ENCODE peak calls at places on chromosomes 11 and 22, in six cellular contexts. A is K562, P is HCT116, I is GM12878, L is H1, W is HepG2. O is an unnamed sample.

GRCh38 chr11:73314121-73314948 is 6.3 kb downstream of the ARHGEF17 start:
- DNase-seq in A (peak), P (no peak), I (no peak), L (no peak), W (peak), O (peak)

GRCh38 chr22:44155115-44155514 is 25.6 kb upstream of the PARVG start:
- DNase-seq in A (no peak), P (no peak), I (no peak), L (no peak), W (no peak), O (no peak)

GRCh38 chr22:42912049-42912448 is 55.0 kb upstream of the ARFGAP3 start:
- DNase-seq in A (no peak), P (no peak), I (no peak), L (no peak), W (no peak), O (no peak)

GRCh38 chr11:97990162-97990920 is 1030.4 kb upstream of the CNTN5 start:
- DNase-seq in A (no peak), P (no peak), I (no peak), L (no peak), W (no peak), O (peak)

GRCh38 chr11:112999518-112999917 is 38.3 kb downstream of the NCAM1 start:
- DNase-seq in A (no peak), P (no peak), I (no peak), L (no peak), W (no peak), O (no peak)

GRCh38 chr11:1234054-1234720 is 11.3 kb downstream of the MUC5B start:
- DNase-seq in A (no peak), P (no peak), I (no peak), L (peak), W (no peak), O (no peak)

GRCh38 chr11:76670475-76671235 is at the start of gene LRRC32:
- DNase-seq in A (peak), P (no peak), I (no peak), L (peak), W (no peak), O (no peak)

GRCh38 chr22:49255154-49255553 is 572.5 kb downstream of the BRD1 start:
- DNase-seq in A (no peak), P (no peak), I (no peak), L (no peak), W (no peak), O (no peak)

GRCh38 chr11:66020618-66021357 is 5.5 kb downstream of the CATSPER1 start:
- DNase-seq in A (peak), P (no peak), I (no peak), L (no peak), W (no peak), O (no peak)

GRCh38 chr11:9169595-9170295 is 78.3 kb upstream of the SCUBE2 start:
- DNase-seq in A (no peak), P (no peak), I (no peak), L (no peak), W (no peak), O (no peak)

GRCh38 chr11:85699957-85700741 is 14.2 kb upstream of the CCDC89 start:
- DNase-seq in A (no peak), P (no peak), I (no peak), L (no peak), W (no peak), O (no peak)

GRCh38 chr11:61058583-61059259 is 43.6 kb upstream of the CD5 start:
- DNase-seq in A (no peak), P (no peak), I (no peak), L (no peak), W (no peak), O (no peak)

GRCh38 chr22:37557321-37558001 is 2.8 kb upstream of the CDC42EP1 start:
- DNase-seq in A (no peak), P (no peak), I (no peak), L (no peak), W (peak), O (no peak)

GRCh38 chr11:7949934-7950333 is 8.4 kb upstream of the OR10A3 start:
- DNase-seq in A (no peak), P (no peak), I (no peak), L (no peak), W (no peak), O (no peak)

GRCh38 chr11:7046474-7046873 is 26.2 kb downstream of the NLRP14 start:
- DNase-seq in A (no peak), P (no peak), I (no peak), L (no peak), W (no peak), O (no peak)

GRCh38 chr11:111361082-111361801 is 17.8 kb downstream of the POU2AF1 start:
- DNase-seq in A (no peak), P (no peak), I (no peak), L (no peak), W (no peak), O (no peak)

GRCh38 chr22:47259049-47259448 is 496.6 kb downstream of the TBC1D22A start:
- DNase-seq in A (no peak), P (no peak), I (no peak), L (no peak), W (no peak), O (no peak)

GRCh38 chr11:80595011-80595410 is 1154.2 kb upstream of the TENM4 start:
- DNase-seq in A (no peak), P (no peak), I (no peak), L (no peak), W (peak), O (no peak)

GRCh38 chr11:67494371-67495233 is 10.6 kb downstream of the PITPNM1 start:
- DNase-seq in A (no peak), P (no peak), I (no peak), L (no peak), W (no peak), O (no peak)

GRCh38 chr11:90476442-90477007 is 253.7 kb upstream of the CHORDC1 start:
- DNase-seq in A (no peak), P (peak), I (peak), L (no peak), W (peak), O (no peak)

GRCh38 chr11:72781063-72781312 is 12.9 kb downstream of the STARD10 start:
- DNase-seq in A (no peak), P (no peak), I (no peak), L (peak), W (no peak), O (peak)

GRCh38 chr11:107357877-107358276 is 99.7 kb downstream of the CWF19L2 start:
- DNase-seq in A (no peak), P (no peak), I (no peak), L (no peak), W (no peak), O (no peak)

GRCh38 chr11:100930185-100930778 is 199.3 kb downstream of the PGR start:
- DNase-seq in A (peak), P (peak), I (no peak), L (no peak), W (peak), O (peak)

GRCh38 chr11:95922536-95923440 is 1.1 kb downstream of the MTMR2 start:
- DNase-seq in A (no peak), P (no peak), I (no peak), L (no peak), W (no peak), O (no peak)

GRCh38 chr11:95923730-95924413 is at the start of gene MTMR2:
- DNase-seq in A (peak), P (peak), I (peak), L (peak), W (peak), O (peak)

GRCh38 chr11:95922099-95922498 is 1.8 kb downstream of the MTMR2 start:
- DNase-seq in A (no peak), P (no peak), I (no peak), L (no peak), W (no peak), O (no peak)

GRCh38 chr11:95924414-95924760 is 480 bp upstream of the MTMR2 start:
- DNase-seq in A (no peak), P (no peak), I (no peak), L (no peak), W (peak), O (no peak)

GRCh38 chr11:95923441-95923729 is 522 bp downstream of the MTMR2 start:
- DNase-seq in A (no peak), P (no peak), I (no peak), L (no peak), W (no peak), O (no peak)
- TF ChIP-seq JUND in A (no peak), P (no peak), I (no peak), L (no peak), W (no peak), O (no peak)

GRCh38 chr11:3124821-3125220 is 40.3 kb downstream of the OSBPL5 start:
- DNase-seq in A (no peak), P (no peak), I (no peak), L (no peak), W (no peak), O (no peak)
- TF ChIP-seq JUND in A (no peak), P (no peak), I (no peak), L (no peak), W (no peak), O (no peak)

DNA sequence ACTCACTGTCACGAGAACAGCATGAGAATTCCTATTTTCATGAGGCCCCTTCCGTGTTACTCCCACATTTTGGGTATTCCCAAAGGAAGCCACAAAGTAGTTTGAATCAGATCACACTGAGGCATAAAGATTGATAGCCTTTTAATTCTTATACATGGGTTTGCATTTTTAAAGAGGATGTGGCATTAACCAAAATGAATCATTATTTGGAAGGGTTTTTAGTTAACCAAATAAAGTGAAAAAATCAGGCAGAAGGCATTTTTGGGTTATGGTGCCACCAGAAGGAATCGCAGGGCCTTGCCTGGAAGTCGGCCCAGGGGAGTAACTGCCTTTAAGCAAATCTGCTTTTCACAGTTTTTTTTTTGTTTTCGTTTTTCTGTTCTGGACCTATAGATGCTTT is 55.4 kb downstream of the HSD17B12 start:
- DNase-seq in A (no peak), P (no peak), I (no peak), L (no peak), W (no peak), O (no peak)
- TF ChIP-seq JUND in A (no peak), P (no peak), I (no peak), L (no peak), W (no peak), O (no peak)

GRCh38 chr11:10376061-10376460 is 71.2 kb downstream of the ADM start:
- DNase-seq in A (no peak), P (no peak), I (no peak), L (peak), W (no peak), O (no peak)
- TF ChIP-seq JUND in A (no peak), P (no peak), I (no peak), L (no peak), W (no peak), O (no peak)

DNA sequence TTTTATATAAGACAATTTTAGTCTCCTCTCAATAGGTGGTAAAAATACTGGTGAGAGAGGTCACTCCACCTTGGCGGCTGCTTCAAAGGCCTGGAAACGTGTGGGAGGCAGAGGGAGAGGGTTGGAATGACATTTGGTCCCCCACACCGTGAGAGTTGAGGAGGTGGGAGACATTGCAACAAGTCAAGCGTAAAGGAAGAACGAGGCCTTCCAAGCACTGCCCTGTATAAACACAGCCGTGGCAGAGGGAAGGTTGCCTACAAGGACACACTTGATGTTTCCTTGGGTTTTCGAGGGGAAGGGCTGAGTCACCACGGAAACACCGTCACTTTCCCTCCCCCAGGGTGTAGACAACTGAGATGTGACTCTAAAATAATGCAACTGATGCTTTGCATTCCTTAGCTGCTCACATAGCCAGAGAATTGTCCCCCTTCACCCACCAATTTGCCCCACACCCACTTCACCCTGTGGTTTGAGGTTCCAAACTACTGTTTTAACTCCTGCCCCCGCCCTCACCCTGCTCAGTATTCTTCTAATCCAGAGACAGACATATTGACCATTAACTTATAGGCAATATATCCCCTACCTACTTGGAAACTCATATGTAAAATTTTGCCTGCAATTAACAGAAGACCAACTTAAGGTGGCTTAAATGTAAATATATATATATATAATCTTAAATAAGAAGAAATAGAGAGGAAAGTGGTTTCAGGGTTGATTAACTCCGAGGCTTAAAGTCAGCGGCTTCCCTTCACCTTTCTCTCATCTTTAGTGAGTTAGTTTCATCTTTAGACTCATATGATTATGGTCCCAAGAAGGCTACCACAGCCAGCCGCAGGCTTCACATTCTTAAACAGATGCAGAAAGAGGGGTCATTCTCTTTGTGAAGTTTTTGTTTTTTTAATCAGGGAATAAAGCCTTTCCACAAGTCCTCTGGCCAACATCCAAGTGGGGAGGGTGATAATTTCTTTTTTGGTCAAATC is 54.1 kb upstream of the BDNF start:
- DNase-seq in A (no peak), P (no peak), I (no peak), L (no peak), W (no peak), O (no peak)
- TF ChIP-seq JUND in A (no peak), P (peak), I (no peak), L (no peak), W (no peak), O (no peak)

DNA sequence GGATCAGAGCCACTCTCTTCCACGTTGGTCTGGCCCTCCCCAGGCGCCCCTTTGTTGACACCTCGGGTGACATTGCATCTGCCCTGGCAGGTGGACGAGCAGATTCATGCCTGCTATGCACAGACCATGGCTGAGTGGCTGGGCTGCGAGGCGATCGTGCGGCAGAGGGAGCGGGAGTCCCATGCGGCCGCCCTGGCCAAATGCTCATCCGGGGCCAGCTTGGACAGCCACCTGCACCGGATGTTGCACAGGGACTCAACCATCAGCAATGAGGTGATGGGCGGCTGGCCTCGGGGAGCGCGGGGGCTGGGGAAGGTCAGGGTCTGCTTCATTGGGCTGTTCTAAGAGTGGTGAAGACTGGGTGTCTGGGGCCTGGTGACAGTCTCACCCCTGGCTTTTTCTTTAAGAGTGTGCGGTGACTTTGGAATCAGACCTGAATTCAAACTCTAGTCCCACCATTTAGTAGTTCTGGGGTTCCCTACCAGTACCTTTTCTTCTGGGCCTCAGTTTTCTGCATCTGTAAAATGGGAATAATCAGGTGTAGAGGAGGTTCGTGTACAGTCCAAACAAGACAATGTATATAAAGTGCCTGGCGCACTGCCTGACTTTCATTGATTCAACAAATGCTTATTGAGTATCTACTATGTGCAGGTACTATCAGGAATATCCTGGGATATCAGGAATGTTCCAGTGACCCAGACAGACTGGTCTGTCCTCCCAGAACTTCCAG is 53.0 kb downstream of the LHFPL7 start:
- DNase-seq in A (no peak), P (no peak), I (no peak), L (no peak), W (no peak), O (no peak)
- TF ChIP-seq JUND in A (no peak), P (no peak), I (no peak), L (no peak), W (no peak), O (no peak)

O was measured in T47D.